ENCODE peak calls at places on chromosomes 2 and 18, in seven cellular contexts. T is left cardiac atrium; O is GM12878; P is omental fat pad; L is activated naive CD4-positive, alpha-beta T cell treated with anti-CD3 and anti-CD28 coated beads, Interleukin-2, amount 50 U/mL, for 72 hours; G is activated naive CD8-positive, alpha-beta T cell treated with anti-CD3 and anti-CD28 coated beads, Interleukin-2, amount 50 U/mL, for 24 hours; S is mucosa of descending colon. I is an unnamed sample.

GRCh38 chr2:25371253-25372241 is 29.8 kb upstream of the DNMT3A start:
- ATAC-seq in T (no peak), O (no peak), P (no peak), L (peak; percentile 78), G (no peak), S (no peak), I (no peak)

GRCh38 chr2:108297436-108298141 is 8.9 kb downstream of the SULT1C2 start:
- ATAC-seq in T (no peak), O (no peak), P (no peak), L (no peak), G (no peak), S (no peak), I (no peak)

GRCh38 chr2:231246171-231246842 is 47.9 kb downstream of the ARMC9 start:
- ATAC-seq in T (no peak), O (no peak), P (no peak), L (no peak), G (no peak), S (no peak), I (no peak)

GRCh38 chr2:133495226-133495625 is 73.0 kb downstream of the NCKAP5 start:
- ATAC-seq in T (no peak), O (no peak), P (no peak), L (no peak), G (no peak), S (peak; percentile 59), I (no peak)

GRCh38 chr2:44833123-44834069 is 108.1 kb upstream of the SIX3 start:
- ATAC-seq in T (no peak), O (peak; percentile 84), P (no peak), L (peak; percentile 27), G (peak; percentile 25), S (no peak), I (no peak)

GRCh38 chr2:14451312-14451711 is 181.2 kb upstream of the LRATD1 start:
- ATAC-seq in T (no peak), O (no peak), P (no peak), L (no peak), G (no peak), S (no peak), I (no peak)

GRCh38 chr2:148298201-148298600 is 277.3 kb downstream of the MBD5 start:
- ATAC-seq in T (no peak), O (no peak), P (no peak), L (no peak), G (no peak), S (no peak), I (no peak)

GRCh38 chr18:13175754-13176210 is 42.8 kb upstream of the LDLRAD4 start:
- ATAC-seq in T (no peak), O (peak; percentile 75), P (no peak), L (peak; percentile 74), G (peak; percentile 34), S (peak; percentile 64), I (no peak)

GRCh38 chr2:72989770-72990556 is 72.6 kb downstream of the EMX1 start:
- ATAC-seq in T (peak; percentile 83), O (no peak), P (peak; percentile 46), L (no peak), G (no peak), S (no peak), I (no peak)

GRCh38 chr2:218396688-218397501 is 2.8 kb upstream of the CTDSP1 start:
- ATAC-seq in T (peak; percentile 11), O (peak; percentile 2), P (no peak), L (no peak), G (no peak), S (peak; percentile 6), I (no peak)

GRCh38 chr2:113098532-113098931 is 28.9 kb upstream of the IL1RN start:
- ATAC-seq in T (no peak), O (no peak), P (no peak), L (no peak), G (no peak), S (no peak), I (no peak)

GRCh38 chr18:8890957-8891464 is 185.7 kb downstream of the MTCL1 start:
- ATAC-seq in T (no peak), O (no peak), P (no peak), L (no peak), G (no peak), S (peak; percentile 99), I (no peak)

GRCh38 chr2:119011162-119011909 is 69.3 kb downstream of the MARCO start:
- ATAC-seq in T (peak; percentile 92), O (peak; percentile 75), P (peak; percentile 80), L (no peak), G (peak; percentile 41), S (peak; percentile 68), I (no peak)

GRCh38 chr2:128332091-128332634 is 13.5 kb upstream of the HS6ST1 start:
- ATAC-seq in T (no peak), O (no peak), P (no peak), L (no peak), G (no peak), S (no peak), I (no peak)

GRCh38 chr2:171523969-171524401 is 1.7 kb downstream of the CYBRD1 start:
- ATAC-seq in T (no peak), O (no peak), P (peak; percentile 41), L (no peak), G (no peak), S (no peak), I (no peak)

GRCh38 chr2:226427538-226428307 is 371.9 kb downstream of the IRS1 start:
- ATAC-seq in T (no peak), O (no peak), P (no peak), L (no peak), G (no peak), S (no peak), I (no peak)

GRCh38 chr2:61134141-61134540 is 27.8 kb upstream of the C2orf74 start:
- ATAC-seq in T (no peak), O (no peak), P (no peak), L (no peak), G (no peak), S (no peak), I (no peak)

I was measured in stimulated activated memory B cell treated with anti-CD40 and anti-IgM and Interleukin-4, amounts not matched to agents 10 μg/mL and 1 μg/mL and 100 μg/mL, for 72 hours.